ENCODE peak calls at places on chromosomes 16 and 17, in ten cellular contexts. F is fibroblast of gingiva; Z is hippocampal formation; V is adrenal gland; Q is IMR-90; D is stimulated activated CD4-positive, alpha-beta T cell treated with anti-CD3 and anti-CD28 coated beads, TNF-alpha, amount 100 ng/mL, for 1 hour; N is kidney tubule cell; G is hepatocyte; S is HTR-8/SVneo; C is kidney epithelial cell. O is an unnamed sample.

GRCh38 chr16:86579268-86580062 is 1.1 kb downstream of the FOXL1 start:
- DNase-seq in F (no peak), Z (no peak), V (no peak), Q (no peak), D (no peak), N (no peak), G (no peak), S (no peak), C (no peak), O (no peak)

GRCh38 chr16:85715169-85716015 is 26.6 kb upstream of the GINS2 start:
- DNase-seq in F (no peak), Z (no peak), V (no peak), Q (peak; percentile 39), D (no peak), N (no peak), G (no peak), S (no peak), C (no peak), O (no peak)

GRCh38 chr16:56609463-56609921 is 1.1 kb downstream of the MT2A start:
- DNase-seq in F (peak; percentile 85), Z (peak; percentile 47), V (peak; percentile 86), Q (peak; percentile 92), D (peak; percentile 41), N (peak; percentile 88), G (peak; percentile 72), S (no peak), C (no peak), O (no peak)

GRCh38 chr17:81049973-81050551 is 15.1 kb downstream of the BAIAP2 start:
- DNase-seq in F (peak; percentile 71), Z (no peak), V (no peak), Q (no peak), D (no peak), N (peak; percentile 94), G (no peak), S (peak; percentile 70), C (peak; percentile 86), O (no peak)

GRCh38 chr16:1470543-1471251 is 4.1 kb downstream of the CLCN7 start:
- DNase-seq in F (peak; percentile 11), Z (no peak), V (peak; percentile 41), Q (peak; percentile 43), D (no peak), N (peak; percentile 53), G (no peak), S (no peak), C (peak; percentile 23), O (no peak)

GRCh38 chr16:89072216-89073130 is 21.2 kb upstream of the ACSF3 start:
- DNase-seq in F (peak; percentile 47), Z (no peak), V (no peak), Q (no peak), D (no peak), N (no peak), G (peak; percentile 68), S (no peak), C (no peak), O (no peak)

GRCh38 chr17:2542056-2542455 is 30.4 kb upstream of the METTL16 start:
- DNase-seq in F (no peak), Z (no peak), V (no peak), Q (no peak), D (no peak), N (no peak), G (no peak), S (no peak), C (no peak), O (no peak)

GRCh38 chr16:72590179-72590937 is 418.4 kb upstream of the PMFBP1 start:
- DNase-seq in F (peak; percentile 9), Z (no peak), V (no peak), Q (peak; percentile 44), D (no peak), N (no peak), G (no peak), S (no peak), C (no peak), O (no peak)

GRCh38 chr16:86568677-86569623 is 2.3 kb downstream of the FOXC2 start:
- DNase-seq in F (no peak), Z (no peak), V (no peak), Q (no peak), D (no peak), N (no peak), G (no peak), S (no peak), C (no peak), O (no peak)

GRCh38 chr16:87040169-87041117 is 276.7 kb downstream of the C16orf95 start:
- DNase-seq in F (no peak), Z (no peak), V (no peak), Q (no peak), D (no peak), N (no peak), G (no peak), S (no peak), C (no peak), O (no peak)

GRCh38 chr17:72489273-72489641 is 368.4 kb downstream of the SOX9 start:
- DNase-seq in F (no peak), Z (no peak), V (no peak), Q (no peak), D (no peak), N (peak; percentile 33), G (no peak), S (no peak), C (no peak), O (no peak)

GRCh38 chr16:31128711-31129567 is 6.6 kb downstream of the PRSS8 start:
- DNase-seq in F (no peak), Z (no peak), V (no peak), Q (no peak), D (no peak), N (peak; percentile 68), G (peak; percentile 41), S (no peak), C (no peak), O (no peak)

GRCh38 chr17:7014995-7015586 is 2.7 kb downstream of the RNASEK start:
- DNase-seq in F (no peak), Z (no peak), V (peak; percentile 45), Q (peak; percentile 66), D (peak; percentile 62), N (peak; percentile 68), G (peak; percentile 59), S (no peak), C (no peak), O (no peak)

GRCh38 chr16:3292604-3293003 is 9.3 kb downstream of the ZNF263 start:
- DNase-seq in F (peak; percentile 36), Z (no peak), V (no peak), Q (peak; percentile 77), D (no peak), N (peak; percentile 47), G (no peak), S (no peak), C (no peak), O (no peak)

O was measured in retinal pigment epithelial cell.